ENCODE peak calls at places on chromosomes 11 and 22, in five cellular contexts. H is neuronal stem cell, I is heart left ventricle, X is thoracic aorta, Z is brain microvascular endothelial cell. J is an unnamed sample. For H3K36me3, the result is how much of the 10 kb centered on the place peaks cover.

GRCh38 chr11:8959546-8960166 is 4.6 kb downstream of the TMEM9B start:
- DNase-seq in Z (peak), X (no peak), H (peak), I (peak), J (no peak)

GRCh38 chr22:23514317-23515038 is 65.6 kb downstream of the IGLL1 start:
- DNase-seq in H (no peak), Z (no peak), I (no peak), X (no peak), J (no peak)

GRCh38 chr22:48335442-48336139 is 1492.1 kb downstream of the BRD1 start:
- DNase-seq in X (no peak), Z (no peak), H (no peak), I (no peak), J (no peak)

GRCh38 chr11:122154227-122154626 is 38.2 kb upstream of the BLID start:
- DNase-seq in H (no peak), X (no peak), Z (no peak), I (no peak), J (no peak)

GRCh38 chr11:88320149-88320559 is 17.4 kb downstream of the CTSC start:
- DNase-seq in H (no peak), X (no peak), I (no peak), Z (peak), J (no peak)

GRCh38 chr11:71272161-71272560 is 19.8 kb upstream of the SHANK2 start:
- DNase-seq in I (no peak), X (no peak), Z (no peak), H (no peak), J (no peak)

GRCh38 chr11:33059331-33060007 is 20.1 kb downstream of the TCP11L1 start:
- DNase-seq in X (no peak), I (no peak), Z (no peak), H (no peak), J (no peak)

GRCh38 chr11:20599424-20600346 is at the start of gene SLC6A5:
- DNase-seq in I (peak), H (peak), X (no peak), Z (peak), J (no peak)

GRCh38 chr22:26905640-26906039 is 248.3 kb downstream of the MIAT start:
- DNase-seq in I (no peak), X (no peak), H (no peak), Z (no peak), J (no peak)

GRCh38 chr11:77154381-77155081 is 26.5 kb downstream of the MYO7A start:
- DNase-seq in X (no peak), Z (no peak), I (peak), H (no peak), J (no peak)

GRCh38 chr11:114622858-114623257 is 27.3 kb upstream of the NXPE4 start:
- DNase-seq in X (no peak), H (no peak), I (no peak), Z (no peak), J (no peak)

GRCh38 chr22:26860233-26860765 is 202.9 kb downstream of the MIAT start:
- DNase-seq in I (no peak), Z (no peak), X (no peak), H (no peak), J (no peak)

GRCh38 chr22:36206255-36206654 is 4.6 kb upstream of the APOL4 start:
- DNase-seq in Z (no peak), I (no peak), H (no peak), X (no peak), J (no peak)

GRCh38 chr22:45758603-45759002 is 87.0 kb downstream of the ATXN10 start:
- DNase-seq in I (no peak), Z (no peak), H (no peak), X (no peak), J (no peak)

GRCh38 chr11:70167723-70168404 is 35.2 kb upstream of the FADD start:
- DNase-seq in X (no peak), Z (no peak), H (no peak), I (no peak), J (no peak)

GRCh38 chr11:77322926-77323590 is 21.6 kb upstream of the GDPD4 start:
- DNase-seq in I (no peak), H (no peak), Z (no peak), X (no peak), J (no peak)

GRCh38 chr11:75872887-75873416 is 57.9 kb downstream of the UVRAG start:
- DNase-seq in X (no peak), H (no peak), Z (no peak), I (no peak), J (no peak)

GRCh38 chr11:16945671-16946469 is 68.3 kb downstream of the PLEKHA7 start:
- DNase-seq in X (no peak), I (peak), H (peak), Z (peak), J (no peak)

GRCh38 chr11:110524227-110524626 is 94.5 kb downstream of the FDX1 start:
- DNase-seq in I (no peak), H (no peak), Z (peak), X (no peak), J (no peak)

GRCh38 chr11:69120096-69120875 is 35.4 kb upstream of the SMIM38 start:
- DNase-seq in X (no peak), Z (no peak), I (no peak), H (no peak), J (no peak)

GRCh38 chr11:34343153-34343552 is 14.7 kb downstream of the ABTB2 start:
- DNase-seq in Z (peak), H (no peak), I (no peak), X (no peak), J (no peak)

GRCh38 chr11:116578971-116579687 is 193.7 kb downstream of the BUD13 start:
- DNase-seq in I (no peak), H (peak), Z (no peak), X (no peak), J (no peak)

GRCh38 chr11:47186076-47186936 is at the start of gene PACSIN3:
- DNase-seq in H (peak), I (peak), Z (peak), X (no peak), J (peak)

GRCh38 chr22:26229910-26230309 is 60.6 kb downstream of the SEZ6L start:
- DNase-seq in I (no peak), H (no peak), X (no peak), Z (no peak), J (no peak)

GRCh38 chr22:38051900-38052862 is 5.0 kb upstream of the PICK1 start:
- DNase-seq in H (peak), X (no peak), I (peak), Z (peak), J (peak)

GRCh38 chr22:48318575-48319320 is 1508.9 kb downstream of the BRD1 start:
- DNase-seq in Z (no peak), H (no peak), I (no peak), X (no peak), J (no peak)

GRCh38 chr11:45106006-45106405 is 40.4 kb upstream of the PRDM11 start:
- DNase-seq in Z (no peak), I (no peak), H (no peak), X (no peak), J (no peak)

GRCh38 chr11:95505927-95506426 is 275.0 kb upstream of the SESN3 start:
- DNase-seq in H (no peak), Z (peak), X (no peak), I (no peak), J (no peak)

GRCh38 chr11:1943977-1944376 is 3.2 kb upstream of the MRPL23 start:
- DNase-seq in H (no peak), Z (no peak), I (no peak), X (no peak), J (no peak)

GRCh38 chr11:34585870-34586654 is 34.8 kb upstream of the EHF start:
- DNase-seq in H (peak), I (no peak), X (no peak), Z (peak), J (no peak)

GRCh38 chr22:44459041-44459440 is 39.0 kb downstream of the RTL6 start:
- DNase-seq in I (no peak), H (no peak), X (no peak), Z (no peak), J (no peak)

GRCh38 chr11:94791216-94791889 is 23.2 kb downstream of the AMOTL1 start:
- DNase-seq in H (no peak), I (no peak), X (no peak), Z (peak), J (no peak)

GRCh38 chr11:114216804-114217195 is 79.4 kb upstream of the NNMT start:
- DNase-seq in H (no peak), I (no peak), X (no peak), Z (no peak), J (no peak)

GRCh38 chr22:19942886-19943664 is 1.5 kb upstream of the TXNRD2 start:
- DNase-seq in I (no peak), H (no peak), Z (peak), X (no peak), J (no peak)

GRCh38 chr22:28810839-28811491 is 10.6 kb upstream of the XBP1 start:
- DNase-seq in H (no peak), I (no peak), Z (no peak), X (no peak), J (no peak)

GRCh38 chr22:28815729-28816128 is 15.4 kb upstream of the XBP1 start:
- DNase-seq in I (no peak), Z (no peak), H (no peak), X (no peak), J (no peak)

GRCh38 chr22:28815101-28815500 is 14.7 kb upstream of the XBP1 start:
- DNase-seq in Z (no peak), I (no peak), X (no peak), H (no peak), J (no peak)

GRCh38 chr22:28813772-28814518 is 13.6 kb upstream of the XBP1 start:
- DNase-seq in Z (no peak), X (no peak), H (no peak), I (no peak), J (no peak)

DNA sequence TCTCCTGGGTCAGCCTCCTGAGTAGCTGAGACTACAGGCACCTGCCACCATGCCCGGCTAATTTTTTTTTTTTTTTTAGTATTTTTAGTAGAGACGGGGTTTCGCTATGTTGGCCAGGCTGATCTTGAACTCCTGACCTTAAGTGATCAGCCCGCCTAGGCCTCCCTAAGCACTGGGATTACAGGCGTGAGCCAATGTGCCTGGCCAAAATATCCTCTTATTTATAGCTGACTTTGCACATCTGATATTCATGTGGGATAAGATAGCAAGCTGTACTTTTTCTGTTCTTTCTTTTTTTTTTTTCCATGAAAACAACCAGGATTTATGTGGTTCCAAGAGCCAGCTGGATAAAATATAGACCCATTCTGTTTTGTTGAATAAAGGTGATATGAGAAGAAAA is 12.1 kb upstream of the XBP1 start:
- DNase-seq in I (no peak), Z (no peak), X (no peak), H (no peak), J (no peak)
- H3K27ac ChIP-seq in I (no peak), Z (no peak), X (no peak), H (no peak), J (peak)

GRCh38 chr22:42889290-42889689 is 32.2 kb upstream of the ARFGAP3 start:
- DNase-seq in Z (no peak), I (no peak), X (no peak), H (no peak), J (no peak)

GRCh38 chr22:42887523-42888507 is 30.7 kb upstream of the ARFGAP3 start:
- DNase-seq in X (no peak), Z (no peak), H (no peak), I (no peak), J (no peak)

GRCh38 chr22:42885446-42885845 is 28.4 kb upstream of the ARFGAP3 start:
- DNase-seq in I (no peak), H (no peak), X (no peak), Z (no peak), J (no peak)

GRCh38 chr22:42884616-42885375 is 27.7 kb upstream of the ARFGAP3 start:
- DNase-seq in I (no peak), X (no peak), Z (no peak), H (no peak), J (no peak)

GRCh38 chr22:42887114-42887513 is 30.0 kb upstream of the ARFGAP3 start:
- DNase-seq in Z (no peak), I (no peak), X (no peak), H (no peak), J (no peak)
- H3K36me3 ChIP-seq in Z (under half), I (under half), X (half or more), H (under half), J (half or more)

DNA sequence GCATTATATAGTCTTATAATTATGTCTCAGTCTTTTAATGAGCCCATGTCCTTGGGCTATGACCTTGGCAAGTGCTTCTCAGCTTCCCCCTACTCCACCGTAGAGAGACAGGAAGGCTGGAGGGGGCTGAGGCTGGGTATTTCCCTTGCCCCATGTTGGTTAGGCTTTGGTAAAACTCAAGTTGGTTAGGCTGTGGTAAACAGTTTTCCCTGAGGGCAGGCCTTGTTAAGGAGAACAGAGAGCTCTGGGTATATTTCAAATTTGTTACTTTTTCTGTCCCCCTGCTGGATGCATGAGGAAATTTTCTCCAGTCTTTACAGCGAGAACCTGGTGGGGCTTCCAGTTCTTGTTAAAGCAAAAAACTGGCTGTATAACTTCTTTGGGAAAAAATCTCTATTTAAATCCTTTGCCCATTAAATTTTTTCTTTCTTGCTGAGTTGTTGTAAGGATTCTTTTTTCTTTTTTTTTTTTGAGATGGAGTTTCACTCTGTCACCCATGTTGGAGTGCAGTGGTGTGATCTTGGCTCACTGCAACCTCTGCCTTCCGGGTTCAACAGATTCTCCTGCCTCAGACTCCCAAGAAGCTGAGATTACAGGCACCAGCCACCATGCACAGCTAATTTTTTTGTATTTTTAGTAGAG is 12.2 kb upstream of the DCHS1 start:
- DNase-seq in H (no peak), Z (peak), X (no peak), I (no peak), J (peak)
- H3K27ac ChIP-seq in H (no peak), Z (no peak), X (no peak), I (no peak), J (peak)

GRCh38 chr11:118176400-118177134 is at the start of gene SCN2B:
- DNase-seq in H (no peak), Z (no peak), X (no peak), I (no peak), J (no peak)

GRCh38 chr11:118175600-118176399 is 639 bp downstream of the SCN2B start:
- DNase-seq in Z (no peak), I (no peak), X (no peak), H (no peak), J (no peak)

GRCh38 chr11:118172356-118172755 is 4.1 kb downstream of the SCN2B start:
- DNase-seq in H (no peak), X (no peak), Z (no peak), I (no peak), J (no peak)

GRCh38 chr11:118175031-118175531 is 1.4 kb downstream of the SCN2B start:
- DNase-seq in I (peak), Z (no peak), X (no peak), H (no peak), J (no peak)

GRCh38 chr11:118174006-118174567 is 2.4 kb downstream of the SCN2B start:
- DNase-seq in H (no peak), I (no peak), X (no peak), Z (no peak), J (no peak)
- H3K36me3 ChIP-seq in H (under half), I (under half), X (under half), Z (under half), J (under half)